ENCODE peak calls at places on chromosome 5, in five cellular contexts. F, T, N, P and G are unnamed samples.

GRCh38 chr5:14598225-14598624 is 16.6 kb downstream of the OTULINL start:
- DNase-seq in N (no peak), P (no peak), T (no peak), F (no peak), G (no peak)

GRCh38 chr5:116395178-116395577 is 179.4 kb downstream of the SEMA6A start:
- DNase-seq in P (peak; percentile 31), F (no peak), N (no peak), T (no peak), G (no peak)

GRCh38 chr5:68264024-68264956 is 48.7 kb downstream of the PIK3R1 start:
- DNase-seq in N (no peak), F (no peak), P (no peak), T (no peak), G (no peak)

GRCh38 chr5:67770431-67771025 is 445.0 kb upstream of the PIK3R1 start:
- DNase-seq in F (no peak), N (no peak), T (no peak), P (peak; percentile 77), G (no peak)

GRCh38 chr5:40877371-40877988 is 31.8 kb upstream of the C7 start:
- DNase-seq in F (no peak), P (peak; percentile 53), T (no peak), N (no peak), G (no peak)

GRCh38 chr5:150777685-150778084 is 872 bp upstream of the SMIM3 start:
- DNase-seq in T (no peak), P (no peak), N (no peak), F (no peak), G (no peak)

GRCh38 chr5:56951131-56951945 is 585 bp downstream of the MIER3 start:
- DNase-seq in P (peak; percentile 64), T (peak; percentile 26), F (peak; percentile 50), N (peak; percentile 28), G (no peak)

GRCh38 chr5:19001527-19001926 is 986.5 kb downstream of the CDH18 start:
- DNase-seq in N (no peak), P (no peak), T (no peak), F (no peak), G (no peak)